ENCODE peak calls at places on chromosome 7, in seven cellular contexts. Z, Y, S, N, J, H and Q are unnamed samples. For H4K20me1, the result is how much of the 10 kb centered on the place peaks cover.

GRCh38 chr7:80324032-80324431 is 187.8 kb downstream of the GNAT3 start:
- DNase-seq in Z (no peak), H (no peak), Y (no peak), J (no peak), S (no peak), N (no peak), Q (no peak)

GRCh38 chr7:28478661-28479060 is 66.3 kb downstream of the CREB5 start:
- DNase-seq in S (no peak), Z (no peak), J (no peak), Y (no peak), N (no peak), H (no peak), Q (no peak)

GRCh38 chr7:6227294-6227846 is 45.1 kb downstream of the CYTH3 start:
- DNase-seq in H (no peak), Z (peak), J (no peak), N (no peak), Y (no peak), S (no peak), Q (no peak)

GRCh38 chr7:72098812-72099211 is 313.3 kb downstream of the CALN1 start:
- DNase-seq in J (no peak), N (no peak), Y (no peak), H (no peak), S (no peak), Z (peak), Q (no peak)

GRCh38 chr7:80890839-80891544 is 27.9 kb downstream of the SEMA3C start:
- DNase-seq in Y (no peak), S (no peak), N (no peak), Z (no peak), H (no peak), J (no peak), Q (no peak)

GRCh38 chr7:102008535-102009262 is 191.3 kb downstream of the CUX1 start:
- DNase-seq in S (no peak), H (no peak), Z (no peak), J (no peak), N (no peak), Y (no peak), Q (no peak)

GRCh38 chr7:23426876-23427275 is 43.4 kb downstream of the IGF2BP3 start:
- DNase-seq in Z (no peak), J (peak), Y (no peak), S (no peak), N (no peak), H (no peak), Q (no peak)

GRCh38 chr7:41148521-41148951 is 554.4 kb downstream of the INHBA start:
- DNase-seq in N (no peak), Y (no peak), S (peak), J (no peak), Z (no peak), H (no peak), Q (no peak)

GRCh38 chr7:158023157-158023556 is 564.5 kb downstream of the PTPRN2 start:
- DNase-seq in Z (no peak), N (no peak), Y (no peak), J (no peak), H (no peak), S (no peak), Q (no peak)

GRCh38 chr7:157009170-157009777 is 1.2 kb downstream of the MNX1 start:
- DNase-seq in H (peak), Z (peak), J (no peak), N (no peak), S (no peak), Y (no peak), Q (no peak)

GRCh38 chr7:66376264-66376945 is 171.3 kb downstream of the TPST1 start:
- DNase-seq in J (no peak), H (no peak), Z (peak), N (no peak), Y (no peak), S (no peak), Q (peak)

GRCh38 chr7:27677912-27678612 is 15.4 kb upstream of the HIBADH start:
- DNase-seq in S (peak), J (peak), Y (no peak), H (peak), N (no peak), Z (no peak), Q (no peak)

GRCh38 chr7:35617076-35617475 is 77.9 kb downstream of the HERPUD2 start:
- DNase-seq in N (no peak), S (no peak), H (no peak), J (no peak), Y (no peak), Z (no peak), Q (no peak)

GRCh38 chr7:2524808-2525140 is 5.2 kb downstream of the LFNG start:
- DNase-seq in J (no peak), H (no peak), Y (no peak), N (peak), S (no peak), Z (no peak), Q (peak)
- H4K20me1 ChIP-seq in J (under half), H (under half), Y (under half), N (under half), S (under half), Z (under half), Q (under half)

GRCh38 chr7:30751257-30751650 is 681 bp upstream of the INMT start:
- DNase-seq in Y (no peak), S (no peak), N (no peak), J (no peak), H (no peak), Z (no peak), Q (no peak)

GRCh38 chr7:30752484-30752883 is 549 bp downstream of the INMT start:
- DNase-seq in N (no peak), Y (no peak), H (no peak), J (no peak), Z (no peak), S (no peak), Q (no peak)

GRCh38 chr7:30751696-30752273 is at the start of gene INMT:
- DNase-seq in J (no peak), H (no peak), Z (no peak), Y (no peak), N (no peak), S (no peak), Q (no peak)

GRCh38 chr7:30754315-30754877 is 2.5 kb downstream of the INMT start:
- DNase-seq in S (no peak), Z (no peak), J (no peak), H (no peak), Y (no peak), N (no peak), Q (no peak)

DNA sequence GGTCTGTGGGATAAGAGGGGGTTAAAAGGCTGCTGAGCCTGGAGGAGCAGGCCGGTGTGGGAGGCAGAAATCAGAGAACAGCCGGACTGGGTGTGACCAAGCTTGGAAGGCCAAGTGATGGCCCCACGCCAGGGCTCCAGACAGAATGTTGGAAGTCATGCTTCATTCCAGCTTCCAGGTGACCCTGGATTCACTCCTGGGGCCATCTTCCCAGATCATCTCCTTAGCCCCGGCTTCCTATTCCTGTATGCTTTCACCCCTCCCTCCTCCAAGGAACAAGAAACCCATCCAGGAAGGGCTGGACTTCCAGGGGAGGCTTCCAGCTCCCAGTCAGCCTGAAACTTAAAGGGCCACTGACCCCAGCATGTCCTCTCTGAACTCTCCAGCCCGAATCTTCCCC is 1.0 kb downstream of the INMT start:
- DNase-seq in Y (no peak), N (no peak), H (no peak), Z (no peak), S (no peak), J (peak), Q (no peak)
- TF ChIP-seq POLR2AphosphoS5 in Y (no peak), N (no peak), H (no peak), Z (no peak), S (no peak), J (no peak), Q (no peak)

GRCh38 chr7:2405601-2406345 is 2.4 kb downstream of the CHST12 start:
- DNase-seq in N (no peak), Y (peak), H (no peak), J (peak), Z (no peak), S (no peak), Q (no peak)
- H2AFZ ChIP-seq in N (no peak), Y (no peak), H (no peak), J (peak), Z (no peak), S (no peak), Q (no peak)

GRCh38 chr7:77662869-77663268 is 33.4 kb upstream of the RSBN1L start:
- DNase-seq in J (no peak), Z (no peak), H (no peak), N (no peak), Y (no peak), S (no peak), Q (no peak)
- H4K20me1 ChIP-seq in J (under half), Z (under half), H (under half), N (under half), Y (under half), S (under half), Q (under half)

DNA sequence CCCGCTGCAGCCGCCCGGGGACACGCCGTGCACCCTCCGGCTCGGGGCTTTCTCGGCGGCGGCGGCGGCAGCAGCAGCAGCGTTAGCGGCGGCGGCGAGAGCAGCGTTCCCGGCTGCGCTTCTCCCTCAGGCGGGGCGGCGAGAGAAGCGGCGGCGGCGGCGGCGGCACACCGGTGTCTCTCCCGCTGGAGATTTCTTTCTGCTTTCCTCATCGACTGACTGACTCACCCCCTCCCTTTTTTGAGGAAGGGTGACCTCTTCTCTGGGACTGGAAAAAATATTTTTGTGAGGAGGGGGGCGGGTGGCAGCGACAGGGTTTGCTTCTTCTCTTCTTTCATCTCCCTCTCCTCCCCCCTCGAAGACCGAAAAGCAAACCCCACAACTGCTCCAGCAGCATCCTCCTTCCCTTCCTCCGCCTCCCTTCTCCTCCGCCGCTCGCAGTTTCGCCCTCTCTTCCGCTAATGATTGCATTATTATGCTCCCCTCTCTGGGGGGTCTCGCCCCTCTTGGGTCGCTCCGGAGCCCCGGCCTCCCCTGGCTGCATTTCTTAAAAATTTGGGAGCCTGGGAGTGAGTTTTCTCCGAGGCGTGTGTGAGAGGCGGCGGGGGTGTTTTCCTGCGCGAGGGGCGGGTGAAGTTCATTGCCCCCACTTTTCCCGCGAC is 343 bp downstream of the AUTS2 start:
- DNase-seq in J (no peak), Y (no peak), S (no peak), N (no peak), Z (no peak), H (no peak), Q (peak)
- TF ChIP-seq POLR2AphosphoS5 in J (no peak), Y (no peak), S (no peak), N (no peak), Z (peak), H (no peak), Q (no peak)

DNA sequence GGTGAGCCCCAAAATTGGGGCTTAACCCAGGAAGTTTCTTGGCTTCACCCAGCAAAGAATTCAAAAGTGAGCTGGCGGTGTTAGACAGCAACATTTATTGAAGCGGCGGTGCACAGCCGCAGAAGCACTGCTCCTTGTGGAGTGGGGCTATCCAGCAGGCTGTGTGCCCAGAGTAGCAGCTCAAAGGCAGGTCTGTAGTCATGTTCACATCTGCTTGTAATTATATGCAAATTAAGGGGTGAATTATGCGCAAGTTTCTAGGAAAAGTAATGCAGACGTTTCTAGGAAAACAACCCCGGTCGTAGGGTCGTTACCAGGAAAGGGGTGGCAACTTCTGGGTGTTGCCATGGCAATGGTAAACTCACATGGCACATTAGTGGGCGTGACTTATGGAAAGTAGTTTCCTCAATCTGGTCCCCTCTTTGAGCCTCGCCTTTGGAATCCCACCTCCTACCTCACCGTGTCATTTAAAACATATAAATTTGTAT is 13.7 kb upstream of the KBTBD2 start:
- DNase-seq in J (peak), S (peak), N (no peak), H (no peak), Z (peak), Y (no peak), Q (peak)
- H2AFZ ChIP-seq in J (peak), S (peak), N (no peak), H (no peak), Z (peak), Y (no peak), Q (no peak)